ENCODE peak calls at places on chromosomes 2 and 18, in nine cellular contexts. E is sigmoid colon, Z is cardiac fibroblast, F is heart right ventricle, L is tibial artery, N is left ventricle myocardium inferior, S is right atrium auricular region, D is AG04449, X is AG10803. Q is an unnamed sample.

GRCh38 chr2:146143971-146144370 is 1624.1 kb upstream of the ZEB2 start:
- DNase-seq in Z (peak), N (no peak), S (no peak), X (no peak), D (no peak), F (no peak), L (no peak), E (no peak), Q (no peak)

GRCh38 chr2:218217366-218218309 is 649 bp downstream of the ARPC2 start:
- DNase-seq in D (no peak), Z (peak), X (peak), L (peak), S (peak), F (peak), E (peak), N (peak), Q (peak)

GRCh38 chr2:223075301-223076270 is 23.6 kb downstream of the KCNE4 start:
- DNase-seq in L (no peak), D (no peak), X (peak), S (no peak), E (no peak), N (no peak), F (no peak), Z (no peak), Q (no peak)

GRCh38 chr2:189164732-189165131 is 14.8 kb downstream of the COL5A2 start:
- DNase-seq in S (no peak), X (peak), E (peak), L (peak), F (no peak), Z (peak), D (no peak), N (no peak), Q (no peak)

GRCh38 chr2:74293191-74294065 is 49.8 kb downstream of the SLC4A5 start:
- DNase-seq in L (no peak), E (no peak), S (no peak), F (no peak), N (no peak), D (no peak), Z (no peak), X (no peak), Q (no peak)

GRCh38 chr2:37322368-37322767 is 2.3 kb downstream of the PRKD3 start:
- DNase-seq in X (peak), D (no peak), S (no peak), Z (peak), N (no peak), L (no peak), F (no peak), E (no peak), Q (no peak)

GRCh38 chr2:199456383-199457146 is 1.2 kb downstream of the SATB2 start:
- DNase-seq in X (no peak), E (peak), S (no peak), Z (peak), D (no peak), L (no peak), N (no peak), F (no peak), Q (no peak)

GRCh38 chr2:67974564-67975430 is 88.0 kb downstream of the C1D start:
- DNase-seq in D (no peak), Z (no peak), X (peak), S (peak), N (peak), E (no peak), F (peak), L (peak), Q (no peak)

GRCh38 chr2:44107086-44107740 is 61.5 kb upstream of the PPM1B start:
- DNase-seq in E (no peak), S (no peak), Z (no peak), F (no peak), X (no peak), L (no peak), N (no peak), D (no peak), Q (no peak)

GRCh38 chr18:79955302-79956075 is 4.0 kb upstream of the SLC66A2 start:
- DNase-seq in D (no peak), E (peak), X (no peak), S (no peak), F (no peak), N (no peak), L (no peak), Z (peak), Q (no peak)

GRCh38 chr18:43572165-43572564 is 294.9 kb upstream of the SYT4 start:
- DNase-seq in D (no peak), S (no peak), Z (no peak), X (no peak), L (no peak), N (no peak), E (no peak), F (no peak), Q (no peak)

GRCh38 chr18:12296087-12296403 is 12.0 kb upstream of the TUBB6 start:
- DNase-seq in Z (peak), E (no peak), N (no peak), X (peak), S (no peak), F (no peak), D (no peak), L (no peak), Q (no peak)

GRCh38 chr2:187749804-187750431 is 195.7 kb upstream of the TFPI start:
- DNase-seq in E (no peak), S (no peak), N (no peak), D (no peak), F (no peak), X (no peak), Z (no peak), L (no peak), Q (no peak)

GRCh38 chr2:169716229-169716886 is 17.3 kb upstream of the KLHL23 start:
- DNase-seq in S (no peak), L (no peak), E (no peak), Z (peak), D (no peak), N (no peak), F (no peak), X (peak), Q (no peak)

GRCh38 chr2:12567411-12567810 is 149.3 kb upstream of the TRIB2 start:
- DNase-seq in F (no peak), E (no peak), N (no peak), Z (no peak), X (no peak), L (no peak), D (no peak), S (no peak), Q (no peak)

GRCh38 chr18:886076-886475 is 18.6 kb upstream of the ADCYAP1 start:
- DNase-seq in N (no peak), F (no peak), E (no peak), S (no peak), L (no peak), X (no peak), Z (no peak), D (no peak), Q (no peak)

GRCh38 chr2:96340493-96341414 is 5.2 kb downstream of the NCAPH start:
- DNase-seq in L (no peak), D (no peak), F (no peak), N (no peak), X (peak), S (no peak), Z (peak), E (no peak), Q (no peak)

GRCh38 chr2:217248312-217248935 is 388.6 kb upstream of the TNP1 start:
- DNase-seq in Z (no peak), D (no peak), S (no peak), N (peak), E (peak), X (peak), F (peak), L (peak), Q (peak)

GRCh38 chr18:57930476-57930875 is 113.5 kb upstream of the NEDD4L start:
- DNase-seq in X (no peak), N (no peak), Z (no peak), S (no peak), L (no peak), E (no peak), D (no peak), F (no peak), Q (no peak)

GRCh38 chr18:8994603-8995002 is 107.9 kb upstream of the NDUFV2 start:
- DNase-seq in Z (peak), X (no peak), F (no peak), E (no peak), L (no peak), S (no peak), D (no peak), N (no peak), Q (no peak)

GRCh38 chr18:12376718-12377555 is at the start of gene AFG3L2:
- DNase-seq in D (no peak), X (peak), S (peak), N (peak), L (peak), Z (peak), F (peak), E (peak), Q (peak)

GRCh38 chr2:193240752-193241151 is 1046.0 kb upstream of the TMEFF2 start:
- DNase-seq in N (no peak), Z (no peak), E (no peak), L (no peak), S (no peak), F (no peak), X (no peak), D (no peak), Q (no peak)

GRCh38 chr2:20447437-20448245 is 767 bp downstream of the RHOB start:
- DNase-seq in D (no peak), E (peak), X (peak), Z (peak), N (peak), F (peak), S (peak), L (peak), Q (peak)

GRCh38 chr2:20619624-20620024 is 31.3 kb downstream of the HS1BP3 start:
- DNase-seq in X (no peak), S (no peak), F (peak), Z (no peak), E (peak), D (no peak), N (peak), L (peak), Q (no peak)

GRCh38 chr2:133171396-133172004 is 396.8 kb downstream of the NCKAP5 start:
- DNase-seq in F (no peak), X (peak), Z (peak), N (no peak), E (no peak), D (no peak), S (no peak), L (no peak), Q (no peak)

GRCh38 chr18:8609711-8610441 is 639 bp downstream of the RAB12 start:
- DNase-seq in N (peak), Z (no peak), S (no peak), X (peak), D (no peak), L (no peak), E (peak), F (peak), Q (no peak)

GRCh38 chr2:70357076-70358071 is 55.5 kb upstream of the FAM136A start:
- DNase-seq in X (peak), S (no peak), E (no peak), N (no peak), L (no peak), Z (peak), F (no peak), D (no peak), Q (no peak)

GRCh38 chr18:63476666-63477065 is at the start of gene SERPINB5:
- DNase-seq in Z (no peak), D (no peak), N (no peak), E (no peak), X (no peak), L (no peak), S (no peak), F (no peak), Q (peak)

GRCh38 chr2:216034065-216034464 is 20.7 kb upstream of the MREG start:
- DNase-seq in X (peak), L (peak), N (peak), F (peak), E (no peak), D (no peak), S (peak), Z (peak), Q (peak)

GRCh38 chr2:85011747-85012146 is 40.8 kb downstream of the KCMF1 start:
- DNase-seq in E (no peak), N (no peak), L (no peak), X (no peak), Z (no peak), S (no peak), F (no peak), D (no peak), Q (no peak)

DNA sequence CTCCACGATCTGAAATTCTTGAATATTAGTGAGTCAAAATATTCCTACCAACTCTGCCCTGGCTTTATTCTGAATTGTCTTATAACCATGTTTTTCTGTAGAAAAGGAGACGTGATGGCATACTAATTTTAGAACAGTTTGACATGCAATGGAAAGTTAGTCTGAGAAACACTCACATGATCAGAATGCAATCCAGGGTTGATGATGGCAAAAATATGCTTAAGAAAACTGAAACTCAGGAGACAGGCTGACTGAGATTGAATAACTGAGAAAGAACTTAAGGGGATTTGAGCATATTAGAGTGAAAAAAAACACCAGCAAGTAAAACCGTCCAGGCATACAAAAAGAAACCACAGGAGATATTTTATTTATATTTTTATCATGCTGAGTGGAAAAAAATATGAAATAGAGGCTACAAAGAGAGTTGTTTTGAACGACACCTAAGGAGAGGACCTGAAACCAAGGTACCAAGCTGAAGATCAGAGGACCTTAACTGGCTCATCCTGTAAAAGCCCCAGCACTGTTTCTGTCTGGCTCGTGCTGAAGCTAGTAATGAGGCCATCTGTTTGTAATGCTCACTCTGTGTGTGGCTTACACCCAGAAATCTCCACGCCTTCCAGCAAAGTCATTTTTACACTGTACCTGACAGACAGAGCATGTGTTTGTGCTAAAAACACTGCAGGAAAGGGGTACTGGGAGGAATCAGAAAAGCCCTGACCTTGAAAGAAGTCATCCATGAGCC is 437.1 kb upstream of the PKDCC start:
- DNase-seq in L (peak), F (no peak), X (peak), N (no peak), D (peak), Z (peak), S (no peak), E (no peak), Q (no peak)
- H3K4me3 ChIP-seq in L (peak), F (peak), X (no peak), N (no peak), D (peak), Z (no peak), S (no peak), E (no peak), Q (no peak)

GRCh38 chr2:62578837-62579640 is 73.0 kb upstream of the TMEM17 start:
- DNase-seq in S (no peak), Z (peak), N (no peak), L (no peak), D (peak), X (peak), F (no peak), E (no peak), Q (no peak)

GRCh38 chr2:62576276-62576939 is 70.4 kb upstream of the TMEM17 start:
- DNase-seq in S (no peak), F (no peak), Z (no peak), X (no peak), D (no peak), N (no peak), L (no peak), E (no peak), Q (no peak)

GRCh38 chr2:62573137-62573731 is 67.2 kb upstream of the TMEM17 start:
- DNase-seq in E (no peak), D (no peak), N (no peak), X (peak), F (no peak), Z (no peak), L (no peak), S (no peak), Q (no peak)

GRCh38 chr2:62577994-62578836 is 72.2 kb upstream of the TMEM17 start:
- DNase-seq in D (peak), F (no peak), S (no peak), E (no peak), X (peak), N (no peak), L (no peak), Z (peak), Q (no peak)
- TF ChIP-seq CTCF in D (no peak), F (no peak), S (no peak), E (no peak), X (no peak), N (no peak), L (no peak), Z (no peak), Q (no peak)

DNA sequence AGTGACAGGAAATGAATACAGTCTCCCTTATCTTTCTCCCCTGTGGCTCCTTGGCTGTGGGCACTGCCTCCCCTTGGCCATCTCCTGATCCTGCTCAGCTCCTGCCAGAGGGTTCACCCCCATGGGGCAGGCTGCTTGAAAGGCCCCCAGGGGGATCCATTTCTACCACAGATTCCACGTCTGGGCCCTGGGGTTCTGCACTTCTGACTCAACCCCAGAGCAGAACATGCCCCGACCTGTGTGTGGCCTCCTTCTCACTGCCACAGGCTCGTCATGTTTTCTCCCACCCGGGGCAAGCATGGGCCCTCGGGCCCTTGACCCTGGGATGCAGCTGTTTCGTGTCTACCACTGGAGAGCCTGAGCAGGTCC is 122.2 kb downstream of the ACKR3 start:
- DNase-seq in X (no peak), D (no peak), Z (no peak), F (no peak), E (no peak), N (no peak), L (peak), S (no peak), Q (no peak)
- H3K4me3 ChIP-seq in X (no peak), D (no peak), Z (no peak), F (no peak), E (no peak), N (no peak), L (no peak), S (no peak), Q (no peak)

GRCh38 chr2:45241061-45241561 is 231.9 kb upstream of the SIX2 start:
- DNase-seq in N (no peak), X (peak), E (no peak), F (no peak), S (no peak), Z (peak), D (no peak), L (no peak), Q (peak)

GRCh38 chr2:45236268-45236667 is 227.0 kb upstream of the SIX2 start:
- DNase-seq in E (no peak), S (no peak), Z (no peak), D (no peak), L (no peak), X (no peak), N (no peak), F (no peak), Q (no peak)

GRCh38 chr2:45242161-45242741 is 233.0 kb upstream of the SIX2 start:
- DNase-seq in N (peak), S (no peak), Z (peak), F (no peak), X (peak), E (no peak), L (peak), D (no peak), Q (peak)

GRCh38 chr2:45237128-45237527 is 227.9 kb upstream of the SIX2 start:
- DNase-seq in Z (peak), L (no peak), D (no peak), S (no peak), F (no peak), E (no peak), N (no peak), X (no peak), Q (no peak)

GRCh38 chr2:45237850-45238542 is 228.7 kb upstream of the SIX2 start:
- DNase-seq in N (peak), L (peak), E (no peak), Z (peak), D (peak), S (peak), X (peak), F (no peak), Q (no peak)
- TF ChIP-seq CTCF in N (peak), L (peak), E (no peak), Z (peak), D (peak), S (no peak), X (peak), F (peak), Q (no peak)

DNA sequence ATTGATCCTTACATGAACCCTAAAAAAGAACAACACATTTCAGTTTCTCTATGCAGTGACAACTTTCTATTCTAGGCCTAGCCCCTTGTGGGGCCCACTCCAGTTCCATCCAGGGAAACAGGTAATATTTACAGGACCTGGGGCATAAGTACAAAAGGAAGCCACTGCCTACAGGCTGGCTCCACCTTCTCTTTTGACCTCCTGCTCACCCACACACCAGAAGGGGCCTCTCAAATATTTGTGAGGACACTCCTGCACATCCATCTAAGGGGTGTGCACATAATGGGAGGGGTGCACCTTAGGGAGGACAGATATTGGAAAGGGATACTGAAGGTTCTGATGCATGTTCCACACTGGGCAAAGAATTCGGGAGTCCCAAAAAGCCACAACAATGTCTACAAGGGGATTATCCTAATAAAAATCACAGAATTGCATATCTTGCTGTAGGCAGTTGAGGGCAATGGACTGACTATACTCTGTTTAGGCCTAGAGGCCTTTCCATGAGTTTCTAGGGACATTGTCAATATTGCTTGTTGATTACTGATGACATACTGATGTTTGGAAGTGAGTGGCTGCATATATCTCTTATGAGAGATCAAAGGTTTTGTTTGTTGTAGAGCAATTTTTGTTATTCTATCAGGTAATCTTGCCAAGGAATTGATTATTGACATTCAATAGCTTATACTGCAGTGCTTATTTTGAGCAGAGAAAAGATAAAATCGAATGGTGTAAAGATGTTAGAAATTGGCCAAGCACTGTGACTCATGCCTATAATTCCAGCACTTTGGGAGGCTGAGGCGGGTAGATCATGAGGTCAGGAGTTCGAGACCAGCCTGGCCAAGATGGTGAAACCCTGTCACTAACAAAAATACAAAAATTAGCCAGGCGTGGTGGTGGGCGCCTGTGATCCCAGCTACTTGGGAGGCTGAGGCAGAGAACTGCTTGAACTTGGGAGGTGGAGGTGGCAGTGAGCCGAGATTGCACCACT is 23.8 kb upstream of the HNRNPA3 start:
- DNase-seq in Z (no peak), N (no peak), E (no peak), D (no peak), S (no peak), X (no peak), L (no peak), F (no peak), Q (no peak)
- H3K4me3 ChIP-seq in Z (no peak), N (no peak), E (no peak), D (no peak), S (no peak), X (no peak), L (no peak), F (no peak), Q (no peak)

DNA sequence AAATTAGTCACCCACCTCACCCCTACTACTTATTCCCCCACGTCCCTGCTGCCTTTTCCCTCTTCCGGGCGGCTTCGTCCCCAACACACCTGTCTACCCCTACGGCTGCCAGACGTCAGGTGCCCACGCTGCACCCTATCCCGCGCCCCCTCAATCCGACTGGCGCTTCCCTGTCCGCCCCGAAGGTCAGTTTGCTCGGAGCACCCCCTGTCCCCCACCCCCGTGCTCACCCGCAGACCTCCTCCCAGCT is 457 bp downstream of the ACVR1C start:
- DNase-seq in E (no peak), F (no peak), X (no peak), Z (no peak), S (no peak), N (no peak), D (no peak), L (no peak), Q (no peak)
- TF ChIP-seq CTCF in E (no peak), F (no peak), X (no peak), Z (no peak), S (no peak), N (no peak), D (no peak), L (no peak), Q (no peak)

Q was measured in lower leg skin.